ENCODE peak calls at places on chromosomes 7 and 10, in four cellular contexts. O, S, L and X are unnamed samples.
A peak's percentile ranks its signal among the peaks of the same experiment; 100 is the strongest.

GRCh38 chr10:42690449-42691360 is 52.3 kb upstream of the ZNF33B start:
- DNase-seq in O (peak; percentile 14), S (no peak), L (no peak), X (no peak)

GRCh38 chr7:44626620-44627019 is 20.2 kb downstream of the OGDH start:
- DNase-seq in O (no peak), S (no peak), L (no peak), X (no peak)

GRCh38 chr10:1058017-1058416 is 1.8 kb downstream of the WDR37 start:
- DNase-seq in O (peak; percentile 22), S (no peak), L (no peak), X (no peak)

GRCh38 chr7:38169862-38170261 is 8.2 kb upstream of the STARD3NL start:
- DNase-seq in O (no peak), S (peak; percentile 85), L (no peak), X (no peak)

GRCh38 chr7:134451656-134452055 is 7.2 kb downstream of the AKR1B1 start:
- DNase-seq in O (no peak), S (no peak), L (no peak), X (no peak)

GRCh38 chr7:151863386-151864079 is 13.4 kb downstream of the PRKAG2 start:
- DNase-seq in O (peak; percentile 50), S (no peak), L (no peak), X (no peak)

GRCh38 chr7:85324145-85324799 is 137.4 kb upstream of the SEMA3D start:
- DNase-seq in O (no peak), S (no peak), L (no peak), X (peak; percentile 23)

GRCh38 chr7:16034353-16034752 is 347.9 kb upstream of the MEOX2 start:
- DNase-seq in O (no peak), S (no peak), L (no peak), X (no peak)

GRCh38 chr7:116426428-116427156 is 72.9 kb upstream of the CAV2 start:
- DNase-seq in O (no peak), S (no peak), L (no peak), X (peak; percentile 18)

GRCh38 chr10:102752934-102753664 is 9.4 kb downstream of the WBP1L start:
- DNase-seq in O (peak; percentile 63), S (peak; percentile 19), L (peak; percentile 19), X (peak; percentile 63)

GRCh38 chr10:34489973-34490372 is 325.1 kb downstream of the PARD3 start:
- DNase-seq in O (no peak), S (no peak), L (no peak), X (no peak)

DNA sequence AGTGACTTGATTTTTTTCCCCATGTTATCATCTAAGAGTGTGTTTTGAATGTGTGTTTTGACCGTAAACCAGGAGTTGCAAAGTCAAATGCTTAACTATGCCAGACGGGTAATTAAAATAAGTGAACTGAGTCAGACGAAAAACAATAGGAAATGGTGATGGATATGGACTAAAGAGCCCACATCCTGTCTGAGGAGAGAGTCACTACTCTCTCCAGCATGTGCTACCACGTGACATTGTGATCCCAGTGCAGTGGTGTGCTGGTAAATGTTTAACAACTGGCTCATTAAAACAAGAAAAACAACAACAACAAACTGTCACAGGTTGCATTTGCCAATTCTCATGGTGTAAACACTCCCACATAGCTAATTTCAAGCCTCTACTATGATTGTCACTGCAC is 164.3 kb downstream of the SUGCT start:
- DNase-seq in O (no peak), S (no peak), L (no peak), X (no peak)
- TF ChIP-seq FOXK2 in O (no peak), S (no peak), L (no peak), X (no peak)

GRCh38 chr7:74355091-74355490 is 65.9 kb downstream of the CLIP2 start:
- DNase-seq in O (peak; percentile 20), S (no peak), L (no peak), X (no peak)
- TF ChIP-seq FOXM1 in O (no peak), S (no peak), L (no peak), X (no peak)

GRCh38 chr7:112080441-112080840 is 125.8 kb downstream of the DOCK4 start:
- DNase-seq in O (peak; percentile 47), S (peak; percentile 89), L (no peak), X (no peak)

GRCh38 chr7:112079671-112080070 is 126.5 kb downstream of the DOCK4 start:
- DNase-seq in O (no peak), S (no peak), L (no peak), X (no peak)

GRCh38 chr7:112079122-112079521 is 127.1 kb downstream of the DOCK4 start:
- DNase-seq in O (no peak), S (no peak), L (no peak), X (no peak)

GRCh38 chr7:112081778-112082177 is 124.4 kb downstream of the DOCK4 start:
- DNase-seq in O (no peak), S (no peak), L (no peak), X (no peak)

DNA sequence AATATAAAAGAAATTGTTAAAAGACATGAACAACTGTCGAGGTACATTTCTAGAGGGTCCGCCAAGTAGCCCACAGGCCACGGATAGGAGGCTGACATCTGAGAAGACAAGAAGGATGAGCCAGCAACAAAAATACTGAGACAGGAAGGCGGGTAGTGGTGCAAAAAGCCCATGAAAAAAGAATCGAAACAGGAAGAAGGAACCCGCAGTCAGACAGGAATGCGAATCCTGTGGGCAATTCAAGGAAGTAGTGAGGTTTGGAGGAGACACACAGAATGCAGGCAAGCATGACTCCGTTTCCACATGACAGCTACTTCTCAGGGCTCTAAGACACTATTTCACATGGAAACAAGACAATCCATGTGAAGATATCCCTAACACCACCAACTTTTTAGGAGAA is 125.2 kb downstream of the DOCK4 start:
- DNase-seq in O (no peak), S (peak; percentile 64), L (no peak), X (no peak)
- TF ChIP-seq FOXK2 in O (no peak), S (no peak), L (no peak), X (no peak)

GRCh38 chr10:61480226-61480625 is 27.0 kb upstream of the TMEM26 start:
- DNase-seq in O (no peak), S (no peak), L (no peak), X (no peak)

GRCh38 chr10:61478621-61479312 is 25.6 kb upstream of the TMEM26 start:
- DNase-seq in O (no peak), S (no peak), L (no peak), X (no peak)

GRCh38 chr10:61477469-61477868 is 24.3 kb upstream of the TMEM26 start:
- DNase-seq in O (no peak), S (no peak), L (no peak), X (no peak)

GRCh38 chr10:61475449-61475873 is 22.3 kb upstream of the TMEM26 start:
- DNase-seq in O (no peak), S (no peak), L (no peak), X (peak; percentile 56)

DNA sequence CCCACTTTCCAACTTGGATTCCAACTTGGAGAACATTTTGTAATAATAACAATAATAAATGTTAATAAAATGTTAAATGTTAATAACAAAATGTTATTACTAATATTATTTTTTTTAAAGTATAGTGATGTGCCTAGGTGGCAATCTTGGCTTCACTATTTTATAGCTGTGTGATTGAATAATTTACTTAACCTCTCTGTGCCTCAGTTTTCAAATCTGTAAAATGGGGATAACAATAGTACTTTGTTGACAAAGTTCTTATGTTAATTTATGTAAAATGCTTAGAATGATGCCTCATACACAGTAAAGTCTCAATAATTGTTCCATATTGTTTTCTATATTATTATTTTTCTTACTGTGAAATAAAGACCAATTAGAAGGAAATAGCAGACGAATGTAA is 23.3 kb upstream of the TMEM26 start:
- DNase-seq in O (no peak), S (no peak), L (no peak), X (no peak)
- TF ChIP-seq FOXM1 in O (no peak), S (no peak), L (no peak), X (no peak)

GRCh38 chr7:47092331-47092730 is 489.6 kb downstream of the TNS3 start:
- DNase-seq in O (no peak), S (no peak), L (no peak), X (no peak)

GRCh38 chr7:47093835-47094234 is 488.1 kb downstream of the TNS3 start:
- DNase-seq in O (no peak), S (no peak), L (no peak), X (no peak)

GRCh38 chr7:47093254-47093798 is 488.6 kb downstream of the TNS3 start:
- DNase-seq in O (no peak), S (no peak), L (no peak), X (no peak)

GRCh38 chr7:47095906-47096305 is 486.0 kb downstream of the TNS3 start:
- DNase-seq in O (no peak), S (no peak), L (no peak), X (no peak)

GRCh38 chr7:47094462-47094861 is 487.4 kb downstream of the TNS3 start:
- DNase-seq in O (no peak), S (no peak), L (no peak), X (no peak)
- TF ChIP-seq FOXK2 in O (no peak), S (no peak), L (no peak), X (no peak)